ENCODE peak calls at places on chromosomes 16 and 17, in seven cellular contexts. I, V, W, G, A, J and Z are unnamed samples. For H3K27me3, the result is how much of the 10 kb centered on the place peaks cover.

GRCh38 chr17:1298616-1299015 is 19.2 kb downstream of the TRARG1 start:
- DNase-seq in J (no peak), A (no peak), G (no peak), W (no peak), V (no peak), I (no peak), Z (no peak)

GRCh38 chr17:33260638-33261037 is 32.5 kb downstream of the ASIC2 start:
- DNase-seq in J (no peak), W (no peak), I (no peak), G (peak), V (no peak), A (no peak), Z (no peak)

GRCh38 chr16:25148568-25149215 is 37.1 kb downstream of the LCMT1 start:
- DNase-seq in I (no peak), V (no peak), A (no peak), J (no peak), G (no peak), W (no peak), Z (no peak)

GRCh38 chr16:11978080-11978479 is 1.5 kb downstream of the SNX29 start:
- DNase-seq in G (no peak), W (no peak), I (no peak), A (no peak), V (no peak), J (no peak), Z (no peak)

GRCh38 chr17:75241996-75242460 is 19.4 kb downstream of the GGA3 start:
- DNase-seq in W (peak), J (no peak), V (no peak), A (no peak), G (no peak), I (no peak), Z (no peak)

GRCh38 chr17:30869005-30869404 is 37.0 kb downstream of the TEFM start:
- DNase-seq in J (no peak), G (no peak), I (no peak), V (no peak), A (no peak), W (no peak), Z (no peak)

GRCh38 chr17:57861000-57861736 is 11.3 kb upstream of the MRPS23 start:
- DNase-seq in V (no peak), A (peak), W (peak), J (peak), I (no peak), G (peak), Z (no peak)

GRCh38 chr17:82619211-82619610 is 29.0 kb downstream of the WDR45B start:
- DNase-seq in J (no peak), G (no peak), W (no peak), V (no peak), I (no peak), A (no peak), Z (no peak)

GRCh38 chr16:4935231-4935855 is 1.6 kb downstream of the PPL start:
- DNase-seq in I (peak), W (peak), V (no peak), A (peak), G (peak), J (peak), Z (peak)

DNA sequence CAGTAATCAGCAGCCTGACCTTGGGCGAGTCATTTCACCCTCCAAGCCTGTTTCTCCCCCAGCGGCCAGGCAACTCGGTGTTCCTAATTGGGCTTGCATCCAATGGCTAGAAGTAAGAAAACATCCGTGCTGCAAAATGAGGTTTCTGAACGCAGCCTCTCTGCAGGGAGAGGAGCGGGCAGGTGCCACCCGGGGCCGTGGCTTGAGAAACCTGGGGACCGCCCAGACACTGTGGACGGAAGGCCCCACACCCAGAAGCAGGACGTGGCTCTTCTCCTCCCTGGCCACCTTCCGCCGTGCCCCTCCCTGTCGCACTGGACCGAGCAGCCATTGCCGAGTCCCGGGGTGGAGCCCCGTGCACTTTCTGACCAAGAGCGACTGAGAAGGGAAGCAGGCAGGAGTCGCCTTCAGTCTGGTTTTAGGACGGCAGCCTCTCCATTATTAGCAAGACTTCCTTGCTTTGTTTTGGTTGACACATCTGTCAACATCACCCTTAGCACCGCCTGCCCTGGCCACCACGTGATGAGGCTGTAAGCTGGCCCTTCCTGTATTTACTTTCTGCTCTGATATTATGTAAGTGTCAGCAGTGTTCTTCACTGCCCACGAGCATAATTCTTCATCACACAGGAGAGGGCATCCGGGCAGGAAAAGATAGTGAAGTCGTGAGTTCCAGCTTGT is 785 bp downstream of the HERPUD1 start:
- DNase-seq in I (peak), G (peak), V (no peak), A (peak), W (peak), J (peak), Z (peak)
- TF ChIP-seq EP300 in I (peak), G (no peak), V (no peak), A (no peak), W (no peak), J (no peak), Z (no peak)

DNA sequence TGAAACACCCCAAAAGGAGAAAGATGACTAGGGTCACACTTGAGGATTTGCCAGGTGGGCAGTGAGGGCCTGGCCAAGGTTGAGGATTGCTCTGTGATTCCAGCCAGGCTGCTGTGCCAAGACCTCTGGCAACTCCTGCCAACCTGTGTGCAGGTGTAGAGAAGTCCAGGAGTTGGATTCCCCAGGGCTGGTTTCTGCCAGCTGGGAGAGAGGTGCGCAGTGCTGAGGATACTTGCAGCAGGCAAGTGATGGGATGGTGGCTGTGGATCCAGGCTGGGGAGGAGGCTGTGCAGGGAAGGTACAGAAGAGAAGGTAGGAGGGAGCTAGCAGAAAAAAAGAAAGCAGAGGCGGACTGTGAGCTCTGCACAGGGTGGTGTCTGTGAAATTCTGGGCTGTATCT is 6.6 kb downstream of the RIPOR1 start:
- DNase-seq in G (no peak), A (no peak), W (no peak), J (no peak), V (no peak), I (no peak), Z (no peak)
- H3K27me3 ChIP-seq in G (under half), A (under half), W (under half), J (under half), V (under half), I (under half), Z (under half)

GRCh38 chr16:67199011-67199807 is at the start of gene ELMO3:
- DNase-seq in G (peak), W (no peak), I (no peak), A (peak), V (no peak), J (no peak), Z (peak)
- TF ChIP-seq POLR2A in G (peak), W (no peak), I (no peak), A (no peak), V (peak), J (peak), Z (no peak)

DNA sequence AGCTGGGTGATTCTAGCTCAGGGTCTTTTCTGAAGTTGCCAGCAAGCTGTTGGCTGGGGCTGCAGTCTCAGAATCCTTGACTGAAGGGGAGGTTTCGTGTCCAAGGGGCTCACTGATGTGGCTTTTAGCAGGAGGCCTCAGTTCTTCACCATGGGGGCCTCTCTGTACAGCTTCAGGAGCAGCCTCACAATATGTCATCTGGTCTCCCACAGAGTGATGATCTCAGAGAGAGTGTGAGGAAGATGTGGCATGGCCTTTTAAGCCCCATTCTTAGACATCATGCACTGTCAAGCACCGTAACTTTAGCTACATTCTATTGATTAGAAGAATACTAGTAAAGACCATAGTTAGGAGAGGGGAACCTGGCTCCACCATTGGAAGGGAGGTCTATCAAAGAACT is 732.6 kb downstream of the WWOX start:
- DNase-seq in V (no peak), A (no peak), J (no peak), W (no peak), G (no peak), I (no peak), Z (no peak)
- TF ChIP-seq EP300 in V (no peak), A (no peak), J (no peak), W (no peak), G (no peak), I (no peak), Z (no peak)

GRCh38 chr17:3972281-3972731 is 8.1 kb upstream of the ATP2A3 start:
- DNase-seq in V (no peak), J (no peak), I (no peak), G (peak), A (no peak), W (no peak), Z (no peak)
- H3K27me3 ChIP-seq in V (under half), J (under half), I (under half), G (under half), A (under half), W (under half), Z (under half)

DNA sequence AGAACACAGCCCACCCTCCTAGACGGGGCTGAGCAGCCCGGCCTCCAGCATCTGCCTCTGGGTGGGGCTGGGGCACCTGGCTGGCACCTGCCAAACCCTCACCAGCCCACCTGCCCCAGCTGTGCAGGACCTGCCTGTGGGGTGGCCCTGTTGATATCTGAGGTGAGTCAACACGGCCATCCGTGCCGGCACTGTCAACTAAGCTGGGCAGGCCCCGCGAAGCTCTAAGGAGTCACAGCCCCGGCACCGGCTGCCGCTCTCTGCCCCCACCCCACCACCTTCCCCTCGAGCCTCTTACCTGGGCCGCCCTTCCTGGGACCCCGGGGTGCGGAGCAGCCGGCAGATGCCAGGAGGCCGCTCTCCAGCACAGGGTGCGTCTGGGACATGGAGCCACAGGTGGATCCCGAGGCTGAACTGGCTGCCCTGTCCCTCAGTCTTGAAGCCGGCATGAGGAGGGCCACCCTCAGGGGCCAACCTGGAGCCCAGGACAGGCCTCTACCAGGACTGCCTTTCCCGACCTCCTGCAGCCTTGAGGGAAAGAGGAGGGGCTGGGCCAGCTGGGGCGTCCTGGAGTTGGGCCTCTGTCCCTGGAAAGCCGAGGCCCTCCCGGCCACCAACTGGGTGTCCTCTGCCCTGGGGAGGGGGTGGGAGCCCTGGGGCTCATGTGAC is 514 bp downstream of the CBFA2T3 start:
- DNase-seq in J (no peak), G (no peak), I (no peak), V (no peak), A (no peak), W (no peak), Z (no peak)
- TF ChIP-seq POLR2A in J (no peak), G (no peak), I (no peak), V (no peak), A (no peak), W (no peak), Z (no peak)

GRCh38 chr16:2775317-2775716 is 1.8 kb downstream of the ELOB start:
- DNase-seq in V (no peak), G (no peak), A (no peak), W (no peak), J (no peak), I (no peak), Z (no peak)
- TF ChIP-seq EP300 in V (no peak), G (no peak), A (no peak), W (no peak), J (no peak), I (no peak), Z (no peak)